ENCODE peak calls at places on chromosomes 3 and 15, in nine cellular contexts. S is psoas muscle, J is heart right ventricle, I is BE2C, X is neural progenitor cell, A is Calu3, P is RWPE2, G is fibroblast of villous mesenchyme, C is left lung. D is an unnamed sample.

GRCh38 chr3:122767690-122768372 is 25.8 kb downstream of the HSPBAP1 start:
- DNase-seq in S (no peak), C (no peak), J (no peak), X (no peak), I (no peak), G (peak), P (no peak), A (no peak), D (peak)

GRCh38 chr3:177740270-177740669 is 543.0 kb upstream of the TBL1XR1 start:
- DNase-seq in A (no peak), J (no peak), I (no peak), C (no peak), P (no peak), X (no peak), G (no peak), S (no peak), D (no peak)

GRCh38 chr3:139677341-139678155 is at the start of gene NMNAT3:
- DNase-seq in X (peak), J (peak), I (peak), S (peak), C (peak), A (peak), G (peak), P (peak), D (peak)

GRCh38 chr3:66693461-66693912 is 192.7 kb upstream of the LRIG1 start:
- DNase-seq in C (no peak), A (no peak), P (no peak), X (no peak), I (no peak), G (peak), J (peak), S (peak), D (peak)

GRCh38 chr3:171192176-171192854 is 165.8 kb upstream of the SLC2A2 start:
- DNase-seq in C (no peak), I (peak), G (peak), P (peak), A (no peak), J (no peak), S (no peak), X (no peak), D (peak)

GRCh38 chr3:152419748-152420147 is 151.0 kb downstream of the MBNL1 start:
- DNase-seq in S (no peak), P (no peak), J (no peak), G (no peak), C (peak), X (no peak), I (no peak), A (no peak), D (no peak)

GRCh38 chr3:110593749-110594148 is 477.9 kb upstream of the NECTIN3 start:
- DNase-seq in J (no peak), G (no peak), X (no peak), P (no peak), C (no peak), S (no peak), A (no peak), I (no peak), D (no peak)

GRCh38 chr3:149343951-149344350 is 10.5 kb upstream of the TM4SF18 start:
- DNase-seq in A (peak), S (no peak), G (no peak), I (no peak), X (peak), J (no peak), P (no peak), C (no peak), D (no peak)

GRCh38 chr15:85858586-85859375 is 64.1 kb upstream of the KLHL25 start:
- DNase-seq in A (peak), S (peak), C (peak), I (peak), G (peak), J (peak), X (peak), P (no peak), D (peak)

GRCh38 chr15:64699767-64700388 is 75.5 kb downstream of the RBPMS2 start:
- DNase-seq in C (no peak), X (peak), G (peak), S (peak), J (peak), P (no peak), I (peak), A (no peak), D (peak)

GRCh38 chr3:4976109-4976508 is 3.1 kb upstream of the BHLHE40 start:
- DNase-seq in A (peak), C (peak), G (peak), P (no peak), S (peak), X (peak), J (peak), I (peak), D (peak)

GRCh38 chr15:90270502-90271150 is 5.2 kb downstream of the NGRN start:
- DNase-seq in S (no peak), G (no peak), I (no peak), C (no peak), J (no peak), P (no peak), A (no peak), X (no peak), D (no peak)

GRCh38 chr15:56244811-56245576 is 1.3 kb upstream of the RFX7 start:
- DNase-seq in C (no peak), I (peak), X (peak), J (no peak), A (peak), P (peak), S (no peak), G (no peak), D (no peak)

GRCh38 chr3:42043116-42043796 is 47.9 kb upstream of the TRAK1 start:
- DNase-seq in I (peak), C (no peak), S (no peak), A (no peak), X (peak), J (peak), P (no peak), G (peak), D (peak)

GRCh38 chr15:40912478-40912877 is 16.7 kb upstream of the DLL4 start:
- DNase-seq in I (no peak), X (no peak), P (no peak), J (no peak), A (no peak), S (no peak), G (no peak), C (no peak), D (no peak)

GRCh38 chr3:84136425-84136824 is 822.4 kb upstream of the CADM2 start:
- DNase-seq in S (no peak), J (no peak), C (no peak), I (no peak), X (peak), G (no peak), A (no peak), P (no peak), D (no peak)
- TF ChIP-seq CTCF in S (no peak), J (no peak), C (no peak), I (no peak), X (peak), G (no peak), A (peak), P (peak), D (no peak)

GRCh38 chr3:105369501-105370371 is 3.0 kb downstream of the ALCAM start:
- DNase-seq in C (peak), J (peak), G (peak), P (peak), I (peak), A (peak), X (peak), S (peak), D (peak)
- TF ChIP-seq CTCF in C (peak), J (peak), G (peak), P (peak), I (peak), A (no peak), X (peak), S (peak), D (peak)

DNA sequence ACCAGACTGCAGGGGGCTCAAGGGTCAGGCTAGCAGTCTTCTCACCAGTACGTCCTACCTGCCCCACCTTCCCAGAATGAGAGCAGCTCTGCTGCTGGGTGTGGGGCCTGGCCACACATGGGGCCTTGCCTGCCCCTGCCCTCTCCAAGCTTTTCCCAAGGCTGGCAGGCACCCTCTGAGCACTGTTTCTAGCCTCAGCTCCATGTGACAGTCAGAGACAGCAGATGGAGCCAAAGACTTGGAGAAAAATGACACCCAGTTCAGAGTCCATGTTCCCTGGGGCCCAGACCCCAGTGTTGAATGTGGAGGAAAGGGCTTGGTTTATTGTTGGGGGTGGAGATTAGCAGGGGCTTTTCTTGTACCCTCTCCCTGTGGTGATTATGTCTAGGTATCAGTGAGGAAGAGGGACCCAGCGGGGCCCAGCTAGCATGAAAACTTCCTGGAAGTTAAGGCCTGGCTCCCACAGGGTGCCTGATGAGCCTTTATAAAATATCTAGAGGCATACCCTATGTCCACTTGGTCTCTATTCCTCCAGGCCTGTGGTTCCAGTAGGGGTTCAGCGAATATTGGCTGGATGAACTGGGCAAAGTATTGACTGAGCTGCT is 153.8 kb downstream of the EEFSEC start:
- DNase-seq in P (no peak), A (no peak), C (no peak), X (peak), I (peak), S (no peak), J (no peak), G (peak), D (no peak)
- TF ChIP-seq CTCF in P (peak), A (no peak), C (no peak), X (peak), I (peak), S (peak), J (no peak), G (peak), D (no peak)

GRCh38 chr3:196951371-196951770 is 9.0 kb upstream of the NCBP2 start:
- DNase-seq in G (no peak), C (no peak), X (no peak), S (no peak), I (no peak), A (no peak), P (no peak), J (no peak), D (no peak)

GRCh38 chr3:196949750-196950149 is 7.4 kb upstream of the NCBP2 start:
- DNase-seq in P (no peak), A (no peak), G (no peak), J (no peak), X (no peak), S (no peak), C (no peak), I (no peak), D (no peak)

GRCh38 chr3:196948442-196949365 is 6.4 kb upstream of the NCBP2 start:
- DNase-seq in A (no peak), X (peak), C (peak), I (peak), J (no peak), P (no peak), G (no peak), S (no peak), D (peak)

GRCh38 chr3:196947860-196948441 is 5.6 kb upstream of the NCBP2 start:
- DNase-seq in P (no peak), A (no peak), I (no peak), S (no peak), X (no peak), G (no peak), J (no peak), C (no peak), D (no peak)

GRCh38 chr3:196947136-196947859 is 5.0 kb upstream of the NCBP2 start:
- DNase-seq in J (no peak), P (no peak), I (no peak), C (no peak), G (no peak), S (no peak), X (no peak), A (no peak), D (no peak)
- TF ChIP-seq CTCF in J (no peak), P (no peak), I (peak), C (no peak), G (no peak), S (no peak), X (no peak), A (no peak), D (peak)

DNA sequence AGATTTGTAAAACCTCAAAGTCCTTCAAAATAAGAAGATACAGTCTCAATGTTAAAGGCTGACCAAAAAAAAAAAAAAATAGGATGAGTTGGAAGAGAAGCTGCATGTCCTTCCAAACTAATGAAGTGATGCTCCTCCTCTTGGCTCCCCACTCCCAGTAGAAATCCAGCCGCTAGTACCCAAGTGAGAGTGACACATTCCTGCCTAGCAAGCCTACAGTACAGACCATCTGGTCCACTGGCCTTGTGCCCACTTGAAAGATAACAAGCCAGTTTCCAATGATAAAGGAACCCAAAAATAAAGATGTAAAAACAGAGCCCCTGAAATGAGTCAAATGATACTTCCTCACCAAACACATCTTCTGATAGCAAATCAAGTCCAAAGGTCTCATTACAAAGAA is 258.7 kb upstream of the NSMCE3 start:
- DNase-seq in A (no peak), J (peak), I (no peak), G (no peak), P (no peak), S (no peak), C (no peak), X (no peak), D (peak)
- TF ChIP-seq CTCF in A (no peak), J (no peak), I (no peak), G (no peak), P (no peak), S (no peak), C (no peak), X (no peak), D (no peak)

DNA sequence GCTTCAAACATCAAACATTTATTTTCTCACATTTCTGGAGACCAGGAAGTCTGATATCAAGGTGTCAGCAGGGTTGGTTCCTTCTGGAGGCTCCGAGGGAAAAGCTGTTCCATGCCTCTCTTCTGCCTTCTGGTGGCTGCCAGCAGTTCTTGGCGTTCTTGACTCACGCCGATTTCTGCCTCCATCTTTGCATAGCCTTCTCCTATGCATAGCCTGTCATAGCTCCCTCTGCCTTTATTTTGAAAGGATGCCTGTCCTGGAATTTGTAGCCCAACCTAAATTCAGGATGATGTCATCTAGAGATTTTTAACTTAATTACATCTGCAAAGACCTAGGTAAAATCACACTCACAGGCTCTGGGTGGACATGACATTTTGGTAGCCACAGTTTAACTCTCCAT is 70.4 kb downstream of the RGMA start:
- DNase-seq in I (no peak), S (no peak), G (no peak), J (no peak), X (peak), P (no peak), C (no peak), A (no peak), D (peak)
- TF ChIP-seq CTCF in I (peak), S (peak), G (peak), J (peak), X (peak), P (peak), C (no peak), A (no peak), D (peak)

GRCh38 chr15:77285057-77285456 is 134.8 kb downstream of the PEAK1 start:
- DNase-seq in I (no peak), G (no peak), S (no peak), X (no peak), P (no peak), C (no peak), A (no peak), J (no peak), D (no peak)
- TF ChIP-seq CTCF in I (no peak), G (no peak), S (no peak), X (no peak), P (no peak), C (no peak), A (no peak), J (no peak), D (no peak)

DNA sequence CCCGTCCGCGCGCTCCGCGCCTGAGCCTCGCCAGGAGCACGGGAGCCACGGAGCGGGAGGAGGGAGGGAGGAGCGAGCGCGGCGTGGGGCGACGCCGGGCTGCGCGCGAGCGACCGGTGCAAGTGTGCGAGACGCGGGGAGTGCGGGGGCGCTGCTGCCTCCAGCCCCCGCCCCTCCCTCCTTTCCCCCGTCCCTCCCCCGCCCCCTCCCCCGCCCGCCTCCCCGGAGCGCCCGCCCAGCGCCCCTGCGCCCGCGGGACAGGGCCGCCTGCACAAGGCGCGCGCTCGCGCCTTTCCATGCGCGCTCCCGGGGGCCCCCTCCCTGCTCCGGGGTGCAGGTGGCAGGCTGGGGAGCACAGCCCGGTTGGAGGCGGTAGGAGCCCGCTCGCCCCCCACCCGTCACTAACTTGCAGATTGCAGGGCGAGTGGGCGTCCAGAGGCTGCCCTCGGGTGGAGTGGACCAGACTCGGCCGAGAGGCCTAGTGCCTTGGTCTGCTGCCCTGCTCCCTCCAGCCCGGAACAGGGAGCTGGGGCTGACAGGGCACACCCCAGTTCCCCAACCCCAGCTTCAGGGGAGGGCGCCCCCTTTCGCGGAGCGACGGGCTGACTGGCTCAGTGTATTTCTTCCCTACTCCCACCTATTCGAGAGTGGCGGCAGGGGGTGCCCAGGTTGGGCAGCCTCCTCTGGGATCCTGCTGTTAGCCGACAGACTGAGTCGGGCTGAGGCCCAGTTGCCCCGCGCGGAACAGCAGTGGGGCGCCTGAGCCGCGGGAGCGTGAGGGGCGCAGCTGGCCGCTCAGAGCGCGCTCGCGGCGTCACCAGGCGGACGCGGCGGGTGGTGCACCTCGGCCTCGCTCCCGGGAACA is at the start of gene WNT7A:
- DNase-seq in A (peak), X (peak), S (no peak), J (no peak), G (no peak), C (peak), P (no peak), I (peak), D (no peak)
- TF ChIP-seq CTCF in A (peak), X (peak), S (peak), J (peak), G (peak), C (peak), P (peak), I (peak), D (no peak)

D was measured in fibroblast of pulmonary artery.